ENCODE peak calls at places on chromosome 4, in seven cellular contexts. B is astrocyte; J is cardiac muscle cell; V is lung; R is HFFc6; L is right lobe of liver; N is CD8-positive, alpha-beta T cell. M is an unnamed sample.

GRCh38 chr4:23006756-23007155 is 314.0 kb downstream of the GBA3 start:
- DNase-seq in V (no peak), J (no peak), B (peak; percentile 94), N (no peak), R (no peak), L (no peak), M (no peak)

GRCh38 chr4:44538534-44538933 is 89.9 kb upstream of the KCTD8 start:
- DNase-seq in L (no peak), V (no peak), R (no peak), N (no peak), J (no peak), B (no peak), M (no peak)

GRCh38 chr4:67292649-67293048 is 252.7 kb downstream of the CENPC start:
- DNase-seq in B (no peak), V (no peak), L (no peak), R (no peak), J (no peak), N (no peak), M (no peak)

GRCh38 chr4:43732829-43733426 is 715.7 kb downstream of the KCTD8 start:
- DNase-seq in L (no peak), V (no peak), N (no peak), R (no peak), J (no peak), B (no peak), M (no peak)

GRCh38 chr4:80184053-80184790 is 13.1 kb upstream of the PRDM8 start:
- DNase-seq in N (peak; percentile 90), R (peak; percentile 80), L (peak; percentile 88), V (peak; percentile 84), J (peak; percentile 92), B (peak; percentile 57), M (peak; percentile 92)

GRCh38 chr4:98648602-98649001 is 9.8 kb downstream of the TSPAN5 start:
- DNase-seq in B (peak; percentile 53), N (no peak), L (no peak), R (no peak), J (no peak), V (no peak), M (no peak)

GRCh38 chr4:87511500-87511899 is 17.7 kb downstream of the SPARCL1 start:
- DNase-seq in N (no peak), J (no peak), L (no peak), R (no peak), V (no peak), B (no peak), M (no peak)

GRCh38 chr4:107870916-107871786 is 46.4 kb downstream of the SGMS2 start:
- DNase-seq in J (no peak), L (no peak), R (no peak), N (no peak), V (no peak), B (peak; percentile 41), M (no peak)

GRCh38 chr4:88606832-88607231 is 14.6 kb downstream of the HERC3 start:
- DNase-seq in N (no peak), J (no peak), V (no peak), R (no peak), B (no peak), L (no peak), M (no peak)

GRCh38 chr4:52729586-52729985 is 21.6 kb downstream of the ERVMER34-1 start:
- DNase-seq in L (no peak), J (no peak), N (no peak), R (no peak), V (no peak), B (no peak), M (no peak)

GRCh38 chr4:47686294-47686872 is 151.5 kb downstream of the CORIN start:
- DNase-seq in L (peak; percentile 42), J (peak; percentile 73), V (peak; percentile 65), B (no peak), R (peak; percentile 28), N (peak; percentile 43), M (peak; percentile 43)

GRCh38 chr4:174538123-174538875 is 16.0 kb upstream of the HPGD start:
- DNase-seq in B (no peak), J (no peak), N (no peak), V (no peak), L (no peak), R (no peak), M (no peak)

GRCh38 chr4:2790583-2791517 is 2.0 kb upstream of the SH3BP2 start:
- DNase-seq in L (peak; percentile 53), J (no peak), V (no peak), R (no peak), N (peak; percentile 24), B (no peak), M (no peak)

GRCh38 chr4:30429813-30430466 is 290.2 kb upstream of the PCDH7 start:
- DNase-seq in R (no peak), B (peak; percentile 81), L (no peak), V (no peak), N (no peak), J (no peak), M (no peak)

GRCh38 chr4:41539711-41540110 is 1.8 kb downstream of the LIMCH1 start:
- DNase-seq in R (no peak), J (no peak), L (no peak), N (no peak), B (no peak), V (no peak), M (no peak)

GRCh38 chr4:41538887-41539498 is 1.0 kb downstream of the LIMCH1 start:
- DNase-seq in J (no peak), R (no peak), B (peak; percentile 50), V (no peak), N (no peak), L (no peak), M (no peak)

GRCh38 chr4:41535911-41536361 is 2.0 kb upstream of the LIMCH1 start:
- DNase-seq in J (no peak), V (no peak), L (no peak), B (no peak), R (no peak), N (no peak), M (no peak)

GRCh38 chr4:41537267-41537890 is 578 bp upstream of the LIMCH1 start:
- DNase-seq in R (no peak), J (no peak), B (no peak), V (no peak), N (no peak), L (no peak), M (no peak)

DNA sequence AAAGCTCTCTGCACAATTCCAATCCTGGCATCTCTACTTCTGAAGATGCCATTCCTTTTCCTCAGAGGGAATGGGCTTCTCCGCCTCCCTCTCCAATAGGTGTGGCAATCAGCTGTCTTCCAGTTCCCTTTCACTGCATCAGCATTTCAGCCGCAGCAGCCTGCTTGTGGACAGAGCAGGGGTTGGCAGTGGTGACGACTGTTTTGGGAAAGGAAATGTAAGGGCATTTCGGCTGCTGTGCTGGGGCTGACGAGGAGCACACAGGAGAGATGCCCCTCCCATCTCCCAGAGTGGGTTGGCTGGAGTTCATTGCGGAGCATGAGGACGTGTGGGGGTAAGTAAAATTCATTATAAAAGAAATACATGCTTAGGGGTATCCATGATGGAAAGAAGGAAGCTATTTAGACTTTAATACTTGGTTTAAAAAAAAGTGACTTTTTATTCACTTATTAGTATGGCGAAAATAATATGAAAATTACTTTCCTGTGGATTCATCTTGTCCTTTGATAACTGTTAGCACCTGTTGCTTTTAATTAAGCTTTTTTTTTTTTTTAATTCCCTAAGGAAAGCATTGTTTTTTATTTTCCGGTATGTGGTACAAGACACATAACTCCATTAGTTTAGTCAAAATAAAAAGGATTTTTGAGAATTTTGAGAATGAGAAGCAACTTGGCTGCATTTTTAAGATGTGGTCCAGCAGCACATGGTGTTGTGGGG is at the start of gene LIMCH1:
- DNase-seq in L (peak; percentile 39), B (peak; percentile 38), J (peak; percentile 10), V (peak; percentile 46), R (no peak), N (no peak), M (no peak)
- TF ChIP-seq CTCF in L (no peak), B (no peak), J (no peak), V (no peak), R (no peak), N (no peak), M (no peak)

GRCh38 chr4:24024597-24024996 is 134.8 kb upstream of the PPARGC1A start:
- DNase-seq in N (no peak), L (no peak), J (no peak), B (no peak), V (no peak), R (no peak), M (no peak)

DNA sequence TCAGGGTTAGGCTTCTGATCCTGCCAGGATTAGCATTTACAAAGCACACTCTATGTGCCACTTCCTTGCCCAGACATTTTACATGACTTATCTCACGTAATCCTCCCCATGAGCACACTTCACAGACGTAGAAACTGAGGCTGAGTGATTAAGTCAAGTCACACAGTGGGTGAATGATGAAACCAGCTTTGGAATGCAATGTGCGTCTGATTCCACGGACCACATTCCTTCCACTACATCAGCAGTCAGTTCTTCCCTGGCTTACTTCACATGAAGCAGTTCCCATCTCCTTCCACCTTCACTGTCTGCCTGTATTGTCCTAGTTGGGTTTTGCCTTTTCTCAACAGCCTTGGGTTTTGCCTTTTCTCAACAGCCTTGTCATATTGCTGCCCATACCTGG is 134.3 kb upstream of the PPARGC1A start:
- DNase-seq in J (no peak), V (no peak), L (no peak), R (no peak), N (no peak), B (peak; percentile 63), M (no peak)
- TF ChIP-seq CTCF in J (no peak), V (no peak), L (no peak), R (no peak), N (no peak), B (no peak), M (no peak)

DNA sequence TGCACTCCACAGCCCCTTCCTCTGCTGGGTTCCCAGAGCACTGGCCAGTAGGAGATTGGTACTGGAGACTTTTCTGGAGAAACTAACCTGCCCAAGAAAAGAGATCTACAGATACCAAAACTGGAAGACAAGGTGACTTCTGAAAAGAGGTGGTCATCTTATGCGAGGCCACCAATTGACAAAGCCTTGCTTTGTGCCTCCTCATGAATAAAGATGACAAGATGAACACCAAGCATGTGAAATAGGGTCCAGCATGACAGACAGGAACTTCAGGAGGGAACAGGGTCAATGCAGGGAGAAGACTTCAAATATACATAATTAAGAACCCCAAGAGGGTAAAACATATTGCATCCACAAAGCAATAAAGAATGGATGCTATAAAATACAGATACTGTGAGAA is 137.9 kb downstream of the APBB2 start:
- DNase-seq in V (no peak), J (no peak), R (no peak), B (no peak), L (no peak), N (no peak), M (no peak)
- TF ChIP-seq CTCF in V (no peak), J (no peak), R (no peak), B (no peak), L (no peak), N (no peak), M (no peak)

GRCh38 chr4:128811571-128812359 is 2.3 kb downstream of the JADE1 start:
- DNase-seq in J (peak; percentile 93), R (peak; percentile 92), B (peak; percentile 84), N (peak; percentile 77), L (peak; percentile 93), V (peak; percentile 90), M (peak; percentile 87)

GRCh38 chr4:128809477-128810330 is at the start of gene JADE1:
- DNase-seq in N (peak; percentile 92), L (peak; percentile 87), V (peak; percentile 94), R (peak; percentile 95), J (peak; percentile 95), B (peak; percentile 89), M (peak; percentile 87)

GRCh38 chr4:128810331-128810870 is 901 bp downstream of the JADE1 start:
- DNase-seq in B (peak; percentile 64), N (peak; percentile 29), L (peak; percentile 41), R (no peak), J (peak; percentile 43), V (no peak), M (peak; percentile 15)

GRCh38 chr4:128812360-128812958 is 3.0 kb downstream of the JADE1 start:
- DNase-seq in L (peak; percentile 55), B (peak; percentile 72), V (peak; percentile 50), R (peak; percentile 66), N (peak; percentile 59), J (peak; percentile 83), M (peak; percentile 34)

GRCh38 chr4:128810871-128811570 is 1.5 kb downstream of the JADE1 start:
- DNase-seq in L (peak; percentile 86), N (peak; percentile 85), J (peak; percentile 89), R (peak; percentile 74), B (peak; percentile 85), V (peak; percentile 85), M (peak; percentile 85)
- TF ChIP-seq CTCF in L (no peak), N (no peak), J (no peak), R (no peak), B (no peak), V (no peak), M (no peak)

M was measured in Calu3.